ENCODE peak calls at places on chromosome 3, in seven cellular contexts. D is stimulated activated CD4-positive, alpha-beta T cell treated with anti-CD3 and anti-CD28 coated beads, TNF-alpha, amount 100 ng/mL, for 24 hours; A is Daoy; I is sciatic nerve; L is NCI-H460; J is Right ventricle myocardium superior; T is NCI-H2171 treated with DMSO at 0.1 percent for 48 hours. G is an unnamed sample.

GRCh38 chr3:168684519-168684918 is 588.8 kb upstream of the GOLIM4 start:
- DNase-seq in D (no peak), A (no peak), I (no peak), L (no peak), J (no peak), T (peak), G (no peak)

GRCh38 chr3:134214239-134214638 is 36.4 kb downstream of the RYK start:
- DNase-seq in D (no peak), A (no peak), I (no peak), L (no peak), J (no peak), T (no peak), G (no peak)

GRCh38 chr3:138348107-138348949 is at the start of gene MRAS:
- DNase-seq in D (peak), A (peak), I (peak), L (peak), J (peak), T (peak), G (peak)

GRCh38 chr3:62632510-62633294 is 242.5 kb downstream of the CADPS start:
- DNase-seq in D (no peak), A (no peak), I (no peak), L (no peak), J (no peak), T (peak), G (no peak)

GRCh38 chr3:182455011-182455410 is 338.3 kb upstream of the ATP11B start:
- DNase-seq in D (no peak), A (no peak), I (no peak), L (no peak), J (no peak), T (no peak), G (no peak)

GRCh38 chr3:42660898-42661297 is 7.4 kb downstream of the ZBTB47 start:
- DNase-seq in D (no peak), A (no peak), I (no peak), L (no peak), J (no peak), T (no peak), G (no peak)

GRCh38 chr3:127043731-127044510 is 61.0 kb downstream of the PLXNA1 start:
- DNase-seq in D (no peak), A (no peak), I (peak), L (no peak), J (peak), T (no peak), G (no peak)

GRCh38 chr3:194405756-194406155 is 6.7 kb upstream of the GP5 start:
- DNase-seq in D (no peak), A (no peak), I (no peak), L (no peak), J (no peak), T (no peak), G (no peak)

GRCh38 chr3:42772670-42773408 is at the start of gene CCDC13:
- DNase-seq in D (peak), A (peak), I (peak), L (peak), J (peak), T (peak), G (peak)

GRCh38 chr3:51605938-51606337 is 65.1 kb upstream of the TEX264 start:
- DNase-seq in D (no peak), A (no peak), I (no peak), L (no peak), J (no peak), T (no peak), G (no peak)

GRCh38 chr3:80649170-80649569 is 881.4 kb upstream of the ROBO1 start:
- DNase-seq in D (no peak), A (no peak), I (no peak), L (no peak), J (no peak), T (no peak), G (no peak)

GRCh38 chr3:55189359-55189801 is 261.5 kb upstream of the LRTM1 start:
- DNase-seq in D (no peak), A (peak), I (no peak), L (no peak), J (no peak), T (no peak), G (no peak)

GRCh38 chr3:181711325-181712135 is at the start of gene SOX2:
- DNase-seq in D (no peak), A (peak), I (peak), L (peak), J (peak), T (peak), G (no peak)

G was measured in kidney.